ENCODE peak calls at places on chromosomes 1 and 21, in eight cellular contexts. V is DMS 273 treated with DMSO at 0.1 percent for 48 hours; F is psoas muscle; W is NB4; E is fibroblast of the conjunctiva; I is stimulated activated CD4-positive, alpha-beta T cell treated with anti-CD3 and anti-CD28 coated beads, TNF-alpha, amount 100 ng/mL, for 24 hours; A is glutamatergic neuron; G is activated naive CD4-positive, alpha-beta T cell treated with anti-CD3 and anti-CD28 coated beads, Interleukin-2, amount 50 U/mL, for 16 hours. M is an unnamed sample.

GRCh38 chr1:198934901-198935301 is 296.1 kb downstream of the PTPRC start:
- DNase-seq in V (no peak), F (no peak), W (peak), E (no peak), I (no peak), A (no peak), G (no peak), M (peak)

GRCh38 chr1:14113841-14114567 is 414.0 kb downstream of the PRDM2 start:
- DNase-seq in V (peak), F (no peak), W (peak), E (peak), I (no peak), A (peak), G (no peak), M (no peak)

GRCh38 chr1:236235116-236235515 is 46.6 kb downstream of the ERO1B start:
- DNase-seq in V (no peak), F (no peak), W (no peak), E (no peak), I (no peak), A (no peak), G (no peak), M (no peak)

GRCh38 chr1:13829152-13829769 is 129.3 kb downstream of the PRDM2 start:
- DNase-seq in V (no peak), F (no peak), W (no peak), E (no peak), I (no peak), A (no peak), G (no peak), M (no peak)

GRCh38 chr1:44072204-44072603 is 40.9 kb upstream of the SLC6A9 start:
- DNase-seq in V (no peak), F (no peak), W (peak), E (peak), I (no peak), A (no peak), G (no peak), M (no peak)

GRCh38 chr1:90864681-90865080 is 147.6 kb upstream of the BARHL2 start:
- DNase-seq in V (no peak), F (no peak), W (no peak), E (no peak), I (no peak), A (no peak), G (no peak), M (no peak)

GRCh38 chr1:31734582-31735107 is 29.5 kb downstream of the ADGRB2 start:
- DNase-seq in V (no peak), F (no peak), W (no peak), E (no peak), I (no peak), A (no peak), G (no peak), M (no peak)

GRCh38 chr1:55234016-55234415 is 18.9 kb upstream of the USP24 start:
- DNase-seq in V (no peak), F (no peak), W (no peak), E (no peak), I (no peak), A (no peak), G (no peak), M (no peak)

GRCh38 chr1:11071463-11072215 is 11.8 kb upstream of the SRM start:
- DNase-seq in V (no peak), F (peak), W (no peak), E (no peak), I (no peak), A (peak), G (no peak), M (no peak)

GRCh38 chr1:39745016-39745670 is 6.5 kb downstream of the PPIE start:
- DNase-seq in V (no peak), F (no peak), W (no peak), E (no peak), I (no peak), A (no peak), G (no peak), M (no peak)

GRCh38 chr21:32732544-32732943 is 4.7 kb upstream of the SYNJ1 start:
- DNase-seq in V (no peak), F (no peak), W (no peak), E (no peak), I (no peak), A (no peak), G (no peak), M (no peak)

GRCh38 chr1:226723640-226724532 is 15.2 kb downstream of the ITPKB start:
- DNase-seq in V (peak), F (no peak), W (peak), E (peak), I (no peak), A (peak), G (no peak), M (no peak)

GRCh38 chr1:31541201-31541600 is 35.1 kb upstream of the TINAGL1 start:
- DNase-seq in V (no peak), F (no peak), W (no peak), E (no peak), I (no peak), A (no peak), G (no peak), M (no peak)

GRCh38 chr1:27403065-27403726 is 10.8 kb downstream of the GPR3 start:
- DNase-seq in V (no peak), F (peak), W (peak), E (peak), I (no peak), A (no peak), G (peak), M (no peak)

GRCh38 chr1:176073524-176074157 is 133.4 kb downstream of the COP1 start:
- DNase-seq in V (peak), F (no peak), W (peak), E (peak), I (peak), A (no peak), G (peak), M (no peak)

GRCh38 chr1:234875953-234876814 is 252.5 kb downstream of the TOMM20 start:
- DNase-seq in V (no peak), F (no peak), W (peak), E (no peak), I (no peak), A (no peak), G (no peak), M (peak)

GRCh38 chr1:94106716-94107115 is 14.2 kb downstream of the ABCA4 start:
- DNase-seq in V (no peak), F (no peak), W (no peak), E (no peak), I (no peak), A (no peak), G (no peak), M (no peak)

GRCh38 chr21:45138199-45139002 is 64.0 kb downstream of the ADARB1 start:
- DNase-seq in V (peak), F (peak), W (peak), E (peak), I (peak), A (peak), G (peak), M (peak)

GRCh38 chr1:3717715-3718601 is 34.3 kb upstream of the CCDC27 start:
- DNase-seq in V (no peak), F (no peak), W (peak), E (no peak), I (no peak), A (no peak), G (no peak), M (no peak)

GRCh38 chr1:1550591-1551432 is 10.4 kb upstream of the TMEM240 start:
- DNase-seq in V (peak), F (peak), W (no peak), E (peak), I (no peak), A (peak), G (no peak), M (no peak)

GRCh38 chr1:23367791-23368561 is 1.7 kb downstream of the ZNF436 start:
- DNase-seq in V (peak), F (peak), W (peak), E (peak), I (peak), A (peak), G (peak), M (peak)

GRCh38 chr1:205350124-205350523 is 6.6 kb downstream of the KLHDC8A start:
- DNase-seq in V (no peak), F (no peak), W (no peak), E (no peak), I (no peak), A (no peak), G (no peak), M (no peak)

GRCh38 chr21:38486221-38486620 is 12.1 kb downstream of the ERG start:
- DNase-seq in V (no peak), F (no peak), W (no peak), E (no peak), I (no peak), A (no peak), G (no peak), M (no peak)

GRCh38 chr21:25862596-25862995 is 127.8 kb downstream of the GABPA start:
- DNase-seq in V (no peak), F (no peak), W (peak), E (no peak), I (no peak), A (no peak), G (no peak), M (no peak)

GRCh38 chr1:195954848-195955247 is 653.4 kb downstream of the KCNT2 start:
- DNase-seq in V (no peak), F (no peak), W (no peak), E (no peak), I (no peak), A (no peak), G (no peak), M (no peak)

M was measured in NK-92 treated with Interleukin-12 subunit alpha and Interleukin-12 subunit beta, amount 100 ng/mL, for 24 hours.